ENCODE peak calls at places on chromosomes 12 and 14, in seven cellular contexts. N is HCT116, D is HepG2, B is H1, Y is K562, H is GM12878, J is SK-N-SH. O is an unnamed sample.

GRCh38 chr14:92692822-92693226 is 55.6 kb downstream of the LGMN start:
- DNase-seq in H (no peak), D (no peak), J (peak; percentile 61), Y (no peak), N (no peak), B (no peak), O (peak; percentile 40)

GRCh38 chr12:94265966-94266365 is 117.6 kb downstream of the PLXNC1 start:
- DNase-seq in N (no peak), H (no peak), J (no peak), Y (no peak), D (no peak), B (no peak), O (no peak)

GRCh38 chr12:56468216-56469006 is at the start of gene SPRYD4:
- DNase-seq in H (peak; percentile 70), Y (peak; percentile 97), B (peak; percentile 59), D (peak; percentile 82), J (peak; percentile 94), N (peak; percentile 82), O (peak; percentile 96)

GRCh38 chr14:70666364-70666691 is 24.6 kb downstream of the TTC9 start:
- DNase-seq in H (no peak), D (no peak), B (no peak), N (no peak), J (no peak), Y (no peak), O (no peak)

GRCh38 chr14:88323520-88324199 is 591 bp upstream of the KCNK10 start:
- DNase-seq in B (no peak), D (no peak), N (no peak), Y (no peak), H (no peak), J (peak; percentile 82), O (no peak)

GRCh38 chr12:98182791-98183190 is 332.6 kb upstream of the TMPO start:
- DNase-seq in J (no peak), B (no peak), N (no peak), D (no peak), H (no peak), Y (no peak), O (no peak)

GRCh38 chr14:88667555-88668273 is 104.9 kb downstream of the ZC3H14 start:
- DNase-seq in J (peak; percentile 63), H (peak; percentile 25), D (peak; percentile 70), Y (peak; percentile 72), N (peak; percentile 68), B (no peak), O (peak; percentile 89)

GRCh38 chr12:57086951-57087688 is 1.8 kb upstream of the NAB2 start:
- DNase-seq in Y (peak; percentile 95), N (peak; percentile 77), B (no peak), H (no peak), J (peak; percentile 75), D (no peak), O (peak; percentile 67)

GRCh38 chr14:99806841-99807240 is 13.6 kb downstream of the EML1 start:
- DNase-seq in Y (no peak), N (no peak), B (no peak), H (no peak), J (no peak), D (no peak), O (no peak)

GRCh38 chr12:15956413-15957185 is 45.5 kb downstream of the DERA start:
- DNase-seq in J (no peak), N (peak; percentile 74), B (no peak), D (no peak), H (no peak), Y (no peak), O (peak; percentile 89)

GRCh38 chr14:32073537-32074189 is 3.4 kb upstream of the ARHGAP5 start:
- DNase-seq in J (peak; percentile 61), D (peak; percentile 94), B (no peak), Y (peak; percentile 76), H (peak; percentile 36), N (peak; percentile 82), O (peak; percentile 92)

GRCh38 chr12:19171731-19172130 is 42.2 kb downstream of the PLEKHA5 start:
- DNase-seq in H (no peak), Y (no peak), B (no peak), J (no peak), D (no peak), N (no peak), O (no peak)

GRCh38 chr12:107594995-107595394 is 90.6 kb upstream of the PWP1 start:
- DNase-seq in B (no peak), Y (no peak), D (no peak), N (no peak), J (no peak), H (no peak), O (no peak)

GRCh38 chr14:37122288-37122687 is 50.1 kb downstream of the SLC25A21 start:
- DNase-seq in J (no peak), B (no peak), N (peak; percentile 12), H (no peak), Y (peak; percentile 7), D (peak; percentile 75), O (no peak)

GRCh38 chr12:45918818-45919217 is 71.6 kb downstream of the SCAF11 start:
- DNase-seq in Y (no peak), J (no peak), N (no peak), B (no peak), D (no peak), H (no peak), O (no peak)

GRCh38 chr12:99130808-99131538 is 485.9 kb downstream of the APAF1 start:
- DNase-seq in D (no peak), Y (no peak), J (no peak), H (peak; percentile 50), N (no peak), B (no peak), O (no peak)

DNA sequence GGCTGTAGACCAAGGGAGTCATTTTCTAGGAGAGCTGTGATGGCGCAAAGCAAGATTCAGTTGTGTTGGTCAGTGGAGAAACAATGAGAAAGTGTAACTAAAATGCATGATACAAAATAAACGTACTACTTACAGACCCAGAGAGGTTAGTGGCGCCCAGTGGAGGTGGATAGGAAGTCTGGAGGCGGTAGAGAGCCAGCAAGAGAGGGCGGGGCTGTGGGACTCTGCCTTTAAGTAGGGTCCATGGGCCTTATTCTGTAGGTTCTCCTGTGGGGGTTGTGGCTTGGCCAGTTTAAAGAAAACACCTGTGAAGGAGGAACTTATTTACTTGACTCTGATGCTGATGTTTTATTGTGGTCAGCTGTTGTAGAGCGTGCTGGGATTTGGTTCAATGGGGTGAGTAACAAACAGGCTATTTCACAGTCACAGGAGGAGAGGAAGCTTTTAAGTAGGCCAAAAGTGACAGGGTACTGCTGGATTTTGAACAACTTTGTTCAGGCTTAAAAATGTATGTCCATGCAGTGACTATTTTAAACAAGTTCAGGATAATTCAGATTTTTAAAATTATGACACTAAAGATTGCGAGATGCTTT is 1097.7 kb downstream of the TMTC2 start:
- DNase-seq in J (no peak), Y (no peak), N (no peak), B (no peak), D (no peak), H (no peak), O (no peak)
- TF ChIP-seq JUND in J (no peak), Y (no peak), N (no peak), B (no peak), D (no peak), H (no peak), O (no peak)

DNA sequence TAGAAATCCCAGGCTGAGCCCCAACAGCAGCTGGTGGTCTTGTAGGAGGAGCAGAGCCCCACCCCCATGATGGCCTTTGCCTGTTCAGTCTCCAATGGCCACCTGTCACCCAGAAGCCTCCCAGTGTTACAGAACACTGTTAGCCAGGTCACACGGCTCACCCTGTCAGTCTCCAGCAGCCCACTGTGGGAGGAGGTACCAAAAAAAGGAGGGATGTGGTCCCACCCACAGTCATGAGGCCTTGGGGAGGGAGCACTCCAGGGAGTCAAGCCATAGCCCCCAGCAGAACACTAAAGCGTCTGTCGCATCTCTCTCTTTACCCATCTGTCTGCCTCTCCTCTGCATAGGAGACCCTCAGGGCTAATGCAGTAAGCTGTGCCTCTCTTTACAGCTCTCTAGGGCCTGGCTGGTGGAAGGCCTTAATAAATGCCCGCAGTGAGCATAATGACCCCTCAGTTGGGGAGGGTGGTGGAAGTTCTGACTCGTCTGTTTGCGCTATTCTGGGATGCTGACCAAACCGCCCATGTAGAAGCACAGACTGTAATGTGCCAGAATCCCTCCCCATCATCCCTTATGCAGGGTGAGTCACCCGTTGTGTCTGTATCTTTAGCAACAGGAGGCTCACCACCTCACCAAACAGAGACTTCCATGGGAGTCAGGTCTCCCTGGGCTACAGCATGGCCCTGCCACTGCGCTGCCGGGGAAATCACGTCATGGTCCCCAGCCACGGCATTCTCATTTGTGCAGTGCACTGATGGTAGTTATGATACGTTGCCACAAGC is 14.6 kb downstream of the C14orf132 start:
- DNase-seq in B (no peak), Y (no peak), N (no peak), J (peak; percentile 47), D (no peak), H (no peak), O (no peak)
- TF ChIP-seq JUND in B (no peak), Y (no peak), N (no peak), J (peak; percentile 73), D (no peak), H (no peak), O (no peak)

DNA sequence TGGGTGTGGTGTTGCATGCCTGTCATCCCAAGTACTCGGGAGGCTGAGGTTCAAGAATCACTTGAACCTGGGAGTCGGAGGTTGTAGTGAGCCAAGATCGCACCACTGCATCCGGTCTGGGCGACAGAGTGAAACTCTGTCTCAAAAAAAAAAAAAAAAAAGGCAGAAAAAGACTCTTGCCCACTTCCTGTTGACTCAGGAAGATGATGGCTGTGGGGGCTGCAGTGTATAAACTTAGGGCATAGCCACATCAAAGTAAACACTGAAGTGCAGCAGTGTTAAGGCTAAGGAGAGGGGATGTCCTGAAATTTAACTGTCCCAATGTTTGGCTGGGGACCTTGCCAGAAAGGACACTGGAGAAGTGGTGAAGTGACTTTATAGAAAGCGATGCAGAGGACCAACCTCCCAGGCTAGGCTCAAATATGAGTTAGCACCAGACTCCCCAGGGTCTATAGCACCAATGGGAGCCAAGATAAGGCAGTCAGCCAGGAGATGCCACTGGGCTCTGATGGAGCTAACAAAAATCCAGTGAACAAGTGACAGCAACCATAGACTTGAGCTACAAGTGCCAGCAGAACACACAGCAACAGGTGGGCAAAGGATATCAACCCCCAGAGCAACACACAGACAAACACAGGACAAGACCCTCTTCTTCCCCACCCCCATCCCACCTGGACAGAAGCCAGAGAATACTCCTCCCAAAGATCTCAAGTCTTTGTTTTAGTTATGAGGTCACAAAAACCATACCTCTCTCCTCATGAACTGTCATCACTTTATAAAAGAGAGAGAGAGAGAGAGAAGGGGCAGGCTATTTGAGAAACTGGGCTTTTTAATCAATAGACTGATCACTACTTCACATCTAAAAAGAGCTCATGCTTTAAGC is 28.0 kb downstream of the NELL2 start:
- DNase-seq in Y (no peak), H (peak; percentile 40), N (no peak), J (no peak), D (no peak), B (no peak), O (no peak)
- TF ChIP-seq JUND in Y (no peak), H (no peak), N (no peak), J (no peak), D (no peak), B (no peak), O (no peak)

GRCh38 chr14:74906923-74907620 is 16.0 kb downstream of the RPS6KL1 start:
- DNase-seq in J (no peak), B (no peak), D (no peak), Y (no peak), N (no peak), H (no peak), O (no peak)

GRCh38 chr14:74905595-74906142 is 17.4 kb downstream of the RPS6KL1 start:
- DNase-seq in H (no peak), N (peak; percentile 28), D (peak; percentile 36), J (peak; percentile 86), Y (peak; percentile 74), B (no peak), O (peak; percentile 82)

GRCh38 chr14:74898694-74899093 is 17.0 kb downstream of the DLST start:
- DNase-seq in N (no peak), Y (no peak), J (no peak), H (no peak), B (no peak), D (peak; percentile 82), O (no peak)

GRCh38 chr14:74904623-74905503 is 18.2 kb downstream of the RPS6KL1 start:
- DNase-seq in D (no peak), Y (no peak), J (no peak), H (no peak), B (no peak), N (no peak), O (no peak)

GRCh38 chr14:74902941-74903705 is 19.9 kb downstream of the RPS6KL1 start:
- DNase-seq in B (no peak), N (no peak), J (no peak), Y (no peak), H (no peak), D (no peak), O (no peak)
- TF ChIP-seq JUND in B (no peak), N (no peak), J (no peak), Y (no peak), H (no peak), D (no peak), O (no peak)